ENCODE peak calls at places on chromosomes 16 and 17, in six cellular contexts. J, C, R, K, D and N are unnamed samples.

GRCh38 chr17:20116683-20117309 is 107.6 kb downstream of the SPECC1 start:
- DNase-seq in J (peak; percentile 55), C (peak; percentile 29), R (peak; percentile 48), K (peak; percentile 49), D (no peak), N (peak; percentile 66)

GRCh38 chr17:48678141-48678971 is 44.0 kb downstream of the PRAC1 start:
- DNase-seq in J (peak; percentile 86), C (peak; percentile 86), R (peak; percentile 53), K (peak; percentile 48), D (peak; percentile 9), N (peak; percentile 70)

GRCh38 chr16:82832861-82833260 is 206.1 kb downstream of the CDH13 start:
- DNase-seq in J (no peak), C (no peak), R (no peak), K (no peak), D (no peak), N (no peak)

GRCh38 chr16:77767211-77767610 is 21.2 kb upstream of the VAT1L start:
- DNase-seq in J (no peak), C (no peak), R (no peak), K (no peak), D (no peak), N (no peak)

GRCh38 chr17:78269893-78270490 is 38.6 kb downstream of the TMEM235 start:
- DNase-seq in J (no peak), C (no peak), R (no peak), K (no peak), D (no peak), N (no peak)

GRCh38 chr16:89137666-89138512 is 33.7 kb upstream of the CDH15 start:
- DNase-seq in J (no peak), C (no peak), R (no peak), K (no peak), D (no peak), N (no peak)

GRCh38 chr17:27481327-27481726 is 25.1 kb downstream of the KSR1 start:
- DNase-seq in J (no peak), C (no peak), R (no peak), K (no peak), D (no peak), N (peak; percentile 33)

GRCh38 chr16:22323173-22323997 is 26.2 kb downstream of the POLR3E start:
- DNase-seq in J (no peak), C (peak; percentile 16), R (no peak), K (no peak), D (no peak), N (no peak)

GRCh38 chr17:82601447-82602000 is 46.7 kb downstream of the WDR45B start:
- DNase-seq in J (no peak), C (no peak), R (no peak), K (no peak), D (no peak), N (no peak)

GRCh38 chr17:82602487-82602886 is 45.8 kb downstream of the WDR45B start:
- DNase-seq in J (no peak), C (no peak), R (peak; percentile 47), K (no peak), D (no peak), N (no peak)

GRCh38 chr17:82598256-82599011 is 49.8 kb downstream of the WDR45B start:
- DNase-seq in J (no peak), C (no peak), R (no peak), K (no peak), D (no peak), N (no peak)

GRCh38 chr17:82600731-82601446 is 47.4 kb downstream of the WDR45B start:
- DNase-seq in J (no peak), C (no peak), R (no peak), K (no peak), D (no peak), N (no peak)

DNA sequence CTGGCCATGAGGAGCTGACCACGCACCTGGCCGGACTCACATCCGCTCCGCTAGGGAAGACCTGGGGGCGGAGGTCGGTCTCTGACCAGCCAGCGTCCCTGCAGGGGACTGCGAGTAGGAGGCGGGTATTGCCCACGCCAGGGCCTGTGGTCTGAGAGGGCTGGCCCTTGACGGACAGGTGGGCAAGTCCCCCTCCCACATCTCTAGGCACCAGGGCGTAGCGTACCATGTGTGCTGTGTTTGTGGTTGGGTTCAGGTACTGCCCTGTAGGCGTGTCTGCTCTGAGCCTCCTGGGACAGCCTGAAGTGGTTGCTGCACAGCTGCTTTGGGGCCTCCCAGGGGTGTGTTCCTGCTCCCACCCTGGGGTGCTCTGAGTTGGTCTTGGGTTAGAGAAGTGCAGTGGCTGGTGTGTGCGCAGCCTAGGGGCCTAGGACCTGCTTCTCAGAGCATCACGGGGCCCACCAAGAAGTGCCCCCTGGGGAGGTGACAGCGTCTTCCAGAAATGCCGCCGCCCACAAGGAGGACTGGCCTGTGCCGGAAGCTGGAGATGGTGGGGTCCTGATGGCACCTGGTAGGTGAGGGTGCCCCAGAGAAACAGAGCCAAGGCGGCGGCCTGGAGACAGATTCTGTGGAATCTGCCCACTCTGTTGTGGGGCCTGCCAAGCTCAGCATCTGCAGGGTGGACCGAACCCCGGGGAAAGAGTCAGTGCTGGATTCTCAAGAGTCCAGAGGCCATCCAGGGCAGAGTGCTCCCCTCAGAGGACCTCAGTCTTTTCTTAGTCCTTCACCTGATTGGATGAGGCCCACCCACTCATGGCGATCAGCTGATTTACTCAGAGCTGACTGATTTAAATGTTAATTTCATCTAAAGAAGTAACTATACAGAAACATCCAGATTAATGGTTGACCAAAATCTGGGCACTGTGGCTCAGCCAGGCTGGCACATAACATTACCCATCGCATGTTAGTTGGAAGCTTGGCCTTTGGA is 48.3 kb downstream of the WDR45B start:
- DNase-seq in J (no peak), C (no peak), R (no peak), K (no peak), D (no peak), N (no peak)
- TF ChIP-seq MYC in J (no peak), C (no peak), R (no peak), K (no peak), D (no peak), N (no peak)

GRCh38 chr16:85639529-85640253 is 26.6 kb downstream of the GSE1 start:
- DNase-seq in J (no peak), C (no peak), R (no peak), K (no peak), D (no peak), N (no peak)
- TF ChIP-seq CTCF in J (no peak), C (no peak), R (no peak), K (no peak), D (no peak), N (no peak)

GRCh38 chr17:80768936-80769335 is 222.7 kb upstream of the CHMP6 start:
- DNase-seq in J (no peak), C (no peak), R (no peak), K (no peak), D (no peak), N (no peak)
- TF ChIP-seq MAX in J (no peak), C (no peak), R (no peak), K (no peak), D (no peak), N (no peak)

GRCh38 chr17:79340771-79341528 is 266.3 kb downstream of the ENGASE start:
- DNase-seq in J (no peak), C (no peak), R (no peak), K (no peak), D (peak; percentile 81), N (no peak)
- TF ChIP-seq MYC in J (no peak), C (no peak), R (no peak), K (no peak), D (no peak), N (no peak)